ENCODE peak calls at places on chromosomes 11 and 22, in nine cellular contexts. U is suprapubic skin, W is GM12891, I is spleen, A is gastrocnemius medialis, J is body of pancreas, E is K562, F is right lobe of liver, C is heart left ventricle. M is an unnamed sample.

GRCh38 chr11:46951864-46952263 is 15.3 kb downstream of the CSTPP1 start:
- DNase-seq in U (no peak), J (no peak), I (no peak), E (no peak), C (no peak), A (no peak), W (no peak), F (no peak), M (no peak)

GRCh38 chr22:22357024-22357868 is 112.7 kb downstream of the VPREB1 start:
- DNase-seq in J (peak; percentile 70), U (peak; percentile 77), E (peak; percentile 100), I (peak; percentile 92), C (peak; percentile 69), W (peak; percentile 78), A (peak; percentile 34), F (peak; percentile 80), M (peak; percentile 67)

GRCh38 chr11:84227970-84228369 is 941.8 kb upstream of the CCDC90B start:
- DNase-seq in I (no peak), J (no peak), F (no peak), U (no peak), A (no peak), E (no peak), W (no peak), C (no peak), M (no peak)

GRCh38 chr11:131770801-131771200 is 400.4 kb downstream of the NTM start:
- DNase-seq in A (no peak), U (no peak), W (no peak), E (no peak), J (no peak), I (no peak), F (no peak), C (no peak), M (no peak)

GRCh38 chr22:32561756-32562155 is 87.1 kb downstream of the FBXO7 start:
- DNase-seq in W (no peak), F (no peak), I (no peak), C (no peak), U (no peak), E (no peak), A (no peak), J (no peak), M (no peak)

GRCh38 chr11:45159781-45160365 is 13.4 kb downstream of the PRDM11 start:
- DNase-seq in U (peak; percentile 46), A (no peak), I (peak; percentile 51), C (no peak), W (no peak), E (no peak), F (no peak), J (no peak), M (no peak)

GRCh38 chr11:35218956-35219355 is 80.0 kb downstream of the CD44 start:
- DNase-seq in W (no peak), C (no peak), J (no peak), I (no peak), A (no peak), U (no peak), E (no peak), F (no peak), M (no peak)

GRCh38 chr11:8403310-8403709 is 139.6 kb upstream of the LMO1 start:
- DNase-seq in A (no peak), U (no peak), C (no peak), F (no peak), W (no peak), E (no peak), I (no peak), J (no peak), M (no peak)

GRCh38 chr11:9120659-9121350 is 29.4 kb upstream of the SCUBE2 start:
- DNase-seq in J (no peak), I (no peak), W (no peak), E (peak; percentile 60), C (no peak), A (no peak), F (no peak), U (no peak), M (no peak)

GRCh38 chr11:31816467-31817053 is 5.4 kb upstream of the PAX6 start:
- DNase-seq in U (no peak), F (no peak), E (no peak), I (no peak), J (no peak), W (no peak), A (no peak), C (no peak), M (no peak)

GRCh38 chr11:19526119-19526518 is 186.5 kb upstream of the NAV2 start:
- DNase-seq in E (no peak), I (no peak), W (no peak), A (no peak), J (no peak), F (no peak), C (no peak), U (no peak), M (no peak)

GRCh38 chr22:21835378-21835777 is 32.1 kb downstream of the MAPK1 start:
- DNase-seq in F (no peak), C (no peak), A (no peak), I (no peak), J (no peak), U (no peak), E (no peak), W (no peak), M (no peak)

GRCh38 chr11:2525941-2526807 is 81.4 kb downstream of the KCNQ1 start:
- DNase-seq in F (peak; percentile 40), U (peak; percentile 53), I (peak; percentile 66), J (peak; percentile 11), W (no peak), C (peak; percentile 8), E (no peak), A (no peak), M (peak; percentile 63)

GRCh38 chr22:19971276-19972124 is 29.9 kb upstream of the TXNRD2 start:
- DNase-seq in I (no peak), E (no peak), A (no peak), W (no peak), C (no peak), F (peak; percentile 79), J (no peak), U (no peak), M (peak; percentile 40)

GRCh38 chr22:19972251-19972650 is 30.6 kb upstream of the TXNRD2 start:
- DNase-seq in I (no peak), W (no peak), C (no peak), E (no peak), F (no peak), U (no peak), J (no peak), A (no peak), M (no peak)

GRCh38 chr22:19970031-19970478 is 28.4 kb upstream of the TXNRD2 start:
- DNase-seq in U (no peak), F (no peak), I (no peak), W (no peak), A (no peak), C (no peak), E (no peak), J (no peak), M (no peak)

GRCh38 chr22:19969141-19969928 is 27.7 kb upstream of the TXNRD2 start:
- DNase-seq in E (no peak), J (no peak), I (no peak), F (no peak), A (no peak), C (no peak), U (no peak), W (no peak), M (no peak)

DNA sequence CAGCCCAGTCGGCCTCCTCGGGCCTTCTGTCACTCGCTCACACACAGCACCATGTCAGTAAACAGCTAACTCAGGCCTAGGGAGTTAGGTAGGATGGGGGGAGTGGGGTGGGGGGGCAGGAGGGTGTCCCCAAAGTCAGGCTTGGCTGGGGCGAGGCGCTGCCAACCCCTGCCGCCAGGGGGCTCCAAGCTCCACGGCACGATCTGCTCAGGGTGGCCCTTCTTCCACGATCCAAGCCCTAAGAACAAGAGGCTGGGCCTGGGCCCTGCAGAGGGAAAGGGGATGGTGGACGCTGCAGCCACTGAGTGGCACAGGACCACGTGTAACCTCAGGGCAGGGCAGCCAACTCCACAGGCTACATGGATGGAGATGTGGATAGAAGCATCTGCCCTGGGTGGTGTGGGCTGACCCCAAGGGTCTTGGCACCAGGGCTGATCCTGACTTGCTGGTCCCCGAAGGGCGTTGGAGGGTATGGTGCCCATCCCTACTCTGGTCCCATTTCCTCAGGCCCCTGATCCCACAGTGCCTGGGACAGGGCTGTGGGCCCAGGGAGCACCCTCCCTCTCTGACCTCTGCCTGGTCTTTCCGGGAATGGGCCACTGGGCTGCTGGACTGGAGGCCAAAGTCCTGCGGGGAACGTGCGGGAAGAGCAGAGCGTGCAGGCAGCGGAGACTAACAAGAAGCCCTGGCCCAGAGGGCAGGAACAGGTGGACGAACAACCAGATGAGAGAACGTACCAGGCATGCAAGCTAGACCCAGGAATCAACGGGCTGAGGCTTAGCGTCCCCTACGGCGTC is 29.1 kb upstream of the TXNRD2 start:
- DNase-seq in U (no peak), J (peak; percentile 75), C (peak; percentile 56), F (peak; percentile 91), I (peak; percentile 93), W (peak; percentile 94), E (peak; percentile 97), A (peak; percentile 35), M (peak; percentile 74)
- TF ChIP-seq POLR2A in U (no peak), J (no peak), C (no peak), F (peak; percentile 54), I (no peak), W (no peak), E (peak; percentile 59), A (no peak), M (no peak)

GRCh38 chr11:130069684-130070108 is at the start of gene APLP2:
- DNase-seq in U (peak; percentile 100), J (peak; percentile 99), F (peak; percentile 100), C (peak; percentile 100), E (peak; percentile 97), I (peak; percentile 99), A (peak; percentile 99), W (peak; percentile 91), M (peak; percentile 99)
- TF ChIP-seq POLR2A in U (peak; percentile 89), J (peak; percentile 95), F (peak; percentile 96), C (peak; percentile 88), E (peak; percentile 96), I (peak; percentile 89), A (peak; percentile 92), W (peak; percentile 48), M (peak; percentile 59)

GRCh38 chr11:33733978-33734377 is 2.2 kb downstream of the CD59 start:
- DNase-seq in I (no peak), J (no peak), E (no peak), C (no peak), U (no peak), A (no peak), F (no peak), W (no peak), M (no peak)
- TF ChIP-seq POLR2A in I (no peak), J (no peak), E (no peak), C (no peak), U (no peak), A (no peak), F (no peak), W (no peak), M (no peak)

DNA sequence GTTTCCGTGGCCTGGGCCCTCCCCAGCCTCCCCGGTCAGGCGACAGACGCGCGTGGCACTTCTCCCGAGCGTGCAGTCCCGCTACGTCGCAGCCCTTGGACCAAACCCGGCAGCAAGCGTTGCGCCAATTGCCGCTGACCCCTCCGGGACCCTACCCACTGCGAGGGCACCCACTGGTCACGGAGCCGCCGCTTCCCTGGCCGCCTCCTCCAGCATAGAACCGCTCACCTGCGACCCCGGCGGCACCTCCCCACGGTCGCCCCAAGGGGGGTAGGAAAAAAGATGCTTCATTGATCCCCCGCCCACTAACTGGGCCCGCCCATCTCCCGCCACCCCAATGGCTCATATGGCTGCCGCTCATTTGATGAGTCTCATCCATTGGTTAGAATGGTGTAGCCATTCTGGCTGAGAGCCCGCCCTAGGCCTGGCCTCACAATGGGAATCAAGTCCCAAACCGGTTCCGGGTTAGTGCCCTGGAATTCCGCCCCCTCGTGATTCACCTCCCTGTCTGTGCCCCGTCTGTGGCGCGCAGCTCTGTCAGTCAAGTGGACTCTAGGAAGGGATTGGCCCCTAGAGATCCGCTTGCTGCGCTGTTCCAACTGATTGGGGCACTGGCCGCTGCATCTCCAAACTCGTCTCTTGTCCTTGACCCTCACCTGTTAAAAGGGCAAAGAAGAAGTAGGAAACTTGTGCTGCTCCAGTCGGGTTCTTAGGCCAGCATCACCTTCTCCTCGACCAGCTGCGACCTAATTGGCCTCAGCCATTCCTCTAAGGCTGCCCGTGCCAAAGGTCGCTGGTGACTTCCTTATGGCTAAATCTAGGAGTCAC is at the start of gene MSANTD4:
- DNase-seq in E (peak; percentile 98), A (peak; percentile 99), J (peak; percentile 99), W (peak; percentile 73), U (peak; percentile 100), C (peak; percentile 100), I (peak; percentile 98), F (peak; percentile 99), M (peak; percentile 99)
- TF ChIP-seq POLR2A in E (peak; percentile 73), A (peak; percentile 78), J (peak; percentile 66), W (no peak), U (peak; percentile 22), C (peak; percentile 26), I (no peak), F (peak; percentile 12), M (no peak)

M was measured in stomach.